ENCODE peak calls at places on chromosomes 12 and 14, in five cellular contexts. N is lower lobe of right lung, J is heart right ventricle, D is fibroblast of lung, R is HCT116. M is an unnamed sample.

GRCh38 chr12:121095544-121096198 is 37.0 kb upstream of the P2RX7 start:
- DNase-seq in D (peak), J (peak), R (peak), N (peak), M (peak)

GRCh38 chr12:31471061-31471460 is 119.9 kb downstream of the DENND5B start:
- DNase-seq in J (no peak), N (no peak), R (no peak), D (no peak), M (no peak)

GRCh38 chr14:99815696-99816095 is 22.5 kb downstream of the EML1 start:
- DNase-seq in N (no peak), R (no peak), J (no peak), D (no peak), M (no peak)

GRCh38 chr12:2183556-2184541 is 131.1 kb downstream of the CACNA1C start:
- DNase-seq in N (no peak), R (no peak), J (no peak), D (peak), M (peak)

GRCh38 chr14:78358631-78359030 is 188.5 kb downstream of the NRXN3 start:
- DNase-seq in J (no peak), D (no peak), R (no peak), N (no peak), M (no peak)

GRCh38 chr12:76223869-76224268 is 124.3 kb downstream of the BBS10 start:
- DNase-seq in D (no peak), J (no peak), N (no peak), R (no peak), M (no peak)

GRCh38 chr12:94863286-94863685 is 140.2 kb downstream of the NDUFA12 start:
- DNase-seq in R (no peak), D (no peak), J (no peak), N (no peak), M (no peak)

GRCh38 chr12:104281636-104282035 is 21.9 kb upstream of the EID3 start:
- DNase-seq in R (no peak), J (no peak), N (no peak), D (no peak), M (no peak)

GRCh38 chr12:112822056-112822455 is 30.5 kb downstream of the RPH3A start:
- DNase-seq in J (no peak), D (no peak), N (no peak), R (no peak), M (no peak)

GRCh38 chr14:76056128-76056527 is 70.6 kb downstream of the IFT43 start:
- DNase-seq in R (no peak), J (no peak), N (no peak), D (peak), M (no peak)

GRCh38 chr12:67362526-67362925 is 93.4 kb downstream of the CAND1 start:
- DNase-seq in N (no peak), D (no peak), J (no peak), R (no peak), M (no peak)

GRCh38 chr12:111404362-111405148 is 1.2 kb upstream of the SH2B3 start:
- DNase-seq in J (no peak), N (peak), D (peak), R (no peak), M (no peak)

GRCh38 chr12:65565601-65566560 is 258.4 kb upstream of the HMGA2 start:
- DNase-seq in D (peak), N (no peak), J (no peak), R (no peak), M (peak)

GRCh38 chr14:64762044-64763034 is 58.1 kb downstream of the PLEKHG3 start:
- DNase-seq in R (peak), N (peak), J (peak), D (peak), M (peak)

GRCh38 chr12:28415755-28416154 is 225.5 kb downstream of the CCDC91 start:
- DNase-seq in R (no peak), D (peak), J (no peak), N (no peak), M (no peak)

GRCh38 chr12:85016423-85016822 is 19.7 kb downstream of the TSPAN19 start:
- DNase-seq in R (peak), D (peak), J (no peak), N (no peak), M (peak)

GRCh38 chr14:102940729-102941362 is 18.4 kb downstream of the AMN start:
- DNase-seq in R (no peak), N (no peak), J (no peak), D (no peak), M (no peak)

GRCh38 chr12:76446090-76446489 is 97.9 kb upstream of the BBS10 start:
- DNase-seq in J (no peak), N (no peak), R (no peak), D (no peak), M (no peak)

GRCh38 chr14:69716483-69717187 is 50.3 kb upstream of the SRSF5 start:
- DNase-seq in J (no peak), N (no peak), D (peak), R (no peak), M (no peak)

DNA sequence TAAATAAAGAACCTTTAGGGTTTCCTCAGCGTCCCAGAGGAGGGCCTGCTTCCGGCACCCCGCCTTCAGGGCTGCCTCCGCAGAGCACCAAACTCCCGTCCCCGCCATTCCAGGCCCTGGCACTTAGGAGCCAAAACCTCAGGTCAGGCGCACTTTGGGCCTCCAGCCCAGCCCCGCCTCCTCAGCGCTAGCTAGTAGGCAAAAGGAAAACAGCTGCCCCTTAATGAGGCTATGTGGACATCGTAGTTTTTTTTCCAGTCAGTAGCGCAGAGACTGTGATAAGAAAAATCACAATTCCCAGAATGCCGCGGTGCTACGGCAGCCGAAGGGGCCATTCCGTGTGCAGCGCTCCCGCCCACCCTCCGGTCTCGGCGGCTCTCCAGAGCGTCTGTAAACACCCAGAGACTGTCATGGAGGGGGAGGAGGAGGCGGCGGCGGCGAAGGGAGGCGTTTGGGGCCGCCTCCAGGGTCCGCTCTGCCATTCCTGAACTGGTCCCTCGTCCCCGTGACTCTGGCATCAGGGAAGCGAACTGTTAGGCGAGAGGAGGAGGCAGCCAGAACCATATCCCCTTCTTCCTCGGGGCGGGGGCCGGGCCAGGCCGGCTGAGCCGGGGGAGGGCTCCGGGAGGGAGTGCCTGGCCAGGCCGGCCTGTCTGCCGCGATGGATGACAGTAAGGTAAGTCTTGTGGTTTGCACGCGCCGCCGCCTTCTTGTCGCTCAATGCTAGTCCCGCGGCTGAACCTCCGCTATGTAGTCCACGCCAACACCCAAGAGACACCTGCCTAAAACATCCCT is at the start of gene CREBL2:
- DNase-seq in N (peak), D (peak), J (peak), R (peak), M (peak)
- H3K4me3 ChIP-seq in N (peak), D (peak), J (peak), R (peak), M (peak)

DNA sequence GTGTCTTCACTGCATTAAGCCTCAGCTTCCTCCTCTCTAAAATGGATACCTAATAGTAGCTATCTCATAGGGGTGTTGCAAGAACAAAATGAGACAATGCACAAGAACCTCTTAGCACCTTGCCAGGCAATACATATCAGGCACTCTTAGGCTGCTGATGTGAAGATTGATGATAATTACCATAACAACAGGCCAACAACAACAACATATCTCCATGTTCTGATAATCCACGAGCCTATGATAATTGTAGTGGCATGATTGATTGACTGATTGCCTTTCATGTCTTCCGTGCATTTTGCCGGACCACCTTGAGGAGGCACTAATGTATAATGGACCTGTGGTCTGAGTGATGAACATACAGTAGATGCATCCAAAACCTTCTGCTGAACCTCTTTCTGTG is 50.7 kb upstream of the WSCD2 start:
- DNase-seq in J (no peak), R (no peak), N (no peak), D (no peak), M (no peak)
- TF ChIP-seq CTCF in J (no peak), R (no peak), N (no peak), D (no peak), M (no peak)

GRCh38 chr12:71694099-71694820 is 8.4 kb downstream of the TMEM19 start:
- DNase-seq in D (no peak), J (no peak), N (no peak), R (no peak), M (no peak)

GRCh38 chr12:71688961-71689570 is 3.2 kb downstream of the TMEM19 start:
- DNase-seq in R (no peak), J (no peak), D (peak), N (no peak), M (no peak)

GRCh38 chr12:71693126-71693525 is 7.2 kb downstream of the TMEM19 start:
- DNase-seq in N (no peak), R (no peak), D (no peak), J (no peak), M (no peak)

GRCh38 chr12:71695782-71696181 is 9.9 kb downstream of the TMEM19 start:
- DNase-seq in D (no peak), N (no peak), J (no peak), R (no peak), M (no peak)

DNA sequence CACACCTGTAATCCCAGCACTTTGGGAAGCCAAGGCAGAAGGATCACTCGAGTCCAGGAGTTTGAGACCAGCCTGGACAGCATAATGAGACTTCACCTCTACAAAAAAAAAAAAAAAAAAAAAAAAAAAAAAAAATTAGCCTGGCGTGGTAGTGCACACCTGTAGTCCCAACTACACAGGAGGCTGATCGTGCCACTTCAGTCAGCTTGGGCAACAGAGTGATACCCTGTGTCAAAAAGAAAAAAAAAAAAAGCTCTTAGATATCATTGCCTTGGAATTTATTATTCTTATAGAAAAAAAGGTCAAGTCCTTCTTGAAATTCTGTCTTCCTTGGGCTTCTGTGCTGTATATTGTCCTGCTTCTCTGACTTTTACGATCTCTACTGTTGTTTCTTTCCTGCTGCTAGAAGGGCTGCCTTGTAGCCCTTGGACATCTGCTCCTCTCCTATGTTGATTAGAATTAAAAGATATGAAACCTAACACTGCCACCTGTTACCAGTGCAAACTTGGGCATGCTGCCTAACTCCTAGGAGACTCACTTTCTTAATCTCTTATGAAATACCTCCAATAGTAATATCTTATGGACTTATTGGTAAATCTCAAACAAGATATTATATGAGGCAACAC is 5.7 kb downstream of the TMEM19 start:
- DNase-seq in J (no peak), N (no peak), R (no peak), D (no peak), M (no peak)
- H3K4me3 ChIP-seq in J (no peak), N (no peak), R (no peak), D (no peak), M (no peak)

DNA sequence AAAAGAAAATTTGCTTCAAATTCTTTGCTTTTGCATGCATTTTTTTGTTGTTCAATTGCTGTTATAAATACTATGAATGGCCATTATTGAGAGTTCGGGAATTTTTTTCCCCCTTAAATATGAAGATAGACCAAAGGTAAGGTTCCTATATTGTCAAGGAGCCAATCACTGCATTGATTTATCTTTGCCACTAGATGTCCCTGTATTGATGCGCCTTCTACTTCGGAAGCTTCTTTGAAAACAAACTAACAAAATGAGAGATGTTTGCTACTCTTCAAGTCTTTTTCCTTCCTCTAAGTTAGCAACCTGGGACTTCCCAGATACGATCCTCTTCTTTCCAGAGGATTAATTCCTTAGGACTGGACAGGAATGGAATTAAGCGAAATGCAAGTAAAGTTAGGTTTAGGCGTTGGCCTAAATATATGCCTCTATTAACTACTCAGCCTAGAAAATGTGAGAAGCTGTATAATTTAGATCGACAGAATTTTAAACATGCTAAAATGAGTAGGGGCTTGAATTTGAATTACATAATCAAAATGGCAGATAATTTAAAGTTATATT is 318.1 kb downstream of the AEBP2 start:
- DNase-seq in R (peak), J (no peak), D (peak), N (no peak), M (no peak)
- TF ChIP-seq CTCF in R (peak), J (peak), D (peak), N (peak), M (peak)

GRCh38 chr12:49961993-49962764 is 507 bp downstream of the AQP5 start:
- DNase-seq in R (no peak), N (no peak), D (no peak), J (no peak), M (no peak)
- H3K4me3 ChIP-seq in R (no peak), N (no peak), D (no peak), J (no peak), M (no peak)

GRCh38 chr12:116673713-116674112 is 64.2 kb downstream of the SPRING1 start:
- DNase-seq in J (no peak), R (peak), N (no peak), D (no peak), M (no peak)
- TF ChIP-seq CTCF in J (no peak), R (peak), N (no peak), D (no peak), M (peak)

GRCh38 chr12:114671664-114672476 is 12.1 kb downstream of the TBX3 start:
- DNase-seq in D (peak), R (no peak), N (no peak), J (no peak), M (no peak)

GRCh38 chr12:114669501-114670256 is 14.3 kb downstream of the TBX3 start:
- DNase-seq in R (no peak), N (no peak), J (no peak), D (peak), M (no peak)

GRCh38 chr12:114672817-114673168 is 11.2 kb downstream of the TBX3 start:
- DNase-seq in J (no peak), R (no peak), D (no peak), N (no peak), M (no peak)

GRCh38 chr12:114670257-114670955 is 13.6 kb downstream of the TBX3 start:
- DNase-seq in D (peak), R (no peak), N (no peak), J (no peak), M (no peak)

DNA sequence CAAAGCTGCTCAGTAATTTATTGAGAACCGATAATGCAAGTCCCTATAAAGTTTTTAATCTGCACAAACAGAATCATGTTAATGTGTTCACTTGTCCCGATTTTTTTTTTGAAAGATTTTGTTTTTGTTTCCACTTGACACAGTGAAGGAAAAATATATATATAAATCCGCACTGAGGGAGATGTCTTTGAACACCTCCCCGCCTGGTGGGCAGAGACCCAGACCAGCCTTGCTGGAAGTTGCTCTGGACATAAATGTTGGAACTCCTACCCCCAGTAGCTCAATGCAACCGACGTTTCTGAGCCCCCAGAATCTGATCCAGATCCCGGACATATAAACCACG is 12.7 kb downstream of the TBX3 start:
- DNase-seq in D (peak), R (no peak), J (no peak), N (no peak), M (no peak)
- H3K4me3 ChIP-seq in D (peak), R (no peak), J (no peak), N (peak), M (peak)

GRCh38 chr12:3261782-3262359 is 184.7 kb downstream of the TSPAN9 start:
- DNase-seq in N (no peak), J (no peak), R (no peak), D (peak), M (no peak)
- TF ChIP-seq CTCF in N (peak), J (no peak), R (no peak), D (peak), M (peak)

GRCh38 chr14:24369463-24369862 is 1.5 kb downstream of the NFATC4 start:
- DNase-seq in J (no peak), N (no peak), R (no peak), D (no peak), M (no peak)
- H3K4me3 ChIP-seq in J (peak), N (no peak), R (no peak), D (peak), M (peak)

GRCh38 chr12:54017027-54017788 is 8.4 kb downstream of the HOXC8 start:
- DNase-seq in R (no peak), N (no peak), J (no peak), D (no peak), M (no peak)
- TF ChIP-seq CTCF in R (no peak), N (no peak), J (no peak), D (no peak), M (no peak)

M was measured in HFF-Myc.